ENCODE peak calls at places on chromosomes 13 and 19, in ten cellular contexts. K is ovary, Y is fibroblast of lung, E is tibial nerve, B is mesendoderm, T is coronary artery, F is heart left ventricle, J is thoracic aorta, G is osteoblast, X is trophoblast cell. R is an unnamed sample.

GRCh38 chr19:6720369-6721112 is at the start of gene C3:
- DNase-seq in Y (peak), X (peak), E (peak), J (no peak), F (peak), K (peak), T (peak), G (peak), B (no peak), R (no peak)

GRCh38 chr19:31532034-31532433 is 182.8 kb upstream of the TSHZ3 start:
- DNase-seq in G (no peak), F (no peak), T (peak), E (no peak), B (no peak), Y (no peak), J (no peak), K (no peak), X (peak), R (no peak)

GRCh38 chr13:112467236-112467635 is 91.1 kb downstream of the SPACA7 start:
- DNase-seq in Y (no peak), F (no peak), K (no peak), J (no peak), G (no peak), B (no peak), X (no peak), T (no peak), E (no peak), R (no peak)

GRCh38 chr13:71524245-71525002 is 342.6 kb downstream of the DACH1 start:
- DNase-seq in T (no peak), E (no peak), F (no peak), K (no peak), Y (peak), B (no peak), J (no peak), X (no peak), G (no peak), R (no peak)

GRCh38 chr19:39582442-39582841 is 19.9 kb upstream of the LGALS13 start:
- DNase-seq in T (no peak), G (no peak), Y (no peak), E (no peak), J (no peak), F (no peak), B (no peak), K (no peak), X (no peak), R (no peak)

GRCh38 chr19:14061081-14061749 is 661 bp downstream of the PALM3 start:
- DNase-seq in J (no peak), K (no peak), B (no peak), F (no peak), Y (no peak), T (no peak), E (no peak), X (peak), G (peak), R (no peak)

GRCh38 chr13:25329706-25330105 is 28.3 kb downstream of the NUP58 start:
- DNase-seq in F (no peak), G (no peak), B (peak), E (no peak), X (peak), T (no peak), J (no peak), Y (peak), K (no peak), R (no peak)

GRCh38 chr19:6387372-6387771 is 5.6 kb downstream of the GTF2F1 start:
- DNase-seq in X (no peak), E (no peak), K (no peak), T (no peak), G (no peak), B (no peak), F (no peak), J (no peak), Y (no peak), R (no peak)

GRCh38 chr13:56201834-56202233 is 938.9 kb upstream of the PRR20A start:
- DNase-seq in J (no peak), E (no peak), K (no peak), G (no peak), F (no peak), T (no peak), Y (no peak), X (no peak), B (no peak), R (no peak)

GRCh38 chr19:45972944-45973525 is 630 bp downstream of the NOVA2 start:
- DNase-seq in B (no peak), T (no peak), E (no peak), F (no peak), K (no peak), J (no peak), Y (no peak), X (no peak), G (peak), R (no peak)

GRCh38 chr13:74571811-74572210 is 437.6 kb upstream of the KLF12 start:
- DNase-seq in K (no peak), E (no peak), J (no peak), G (no peak), B (peak), T (no peak), F (no peak), Y (no peak), X (no peak), R (no peak)

GRCh38 chr19:7779631-7780486 is 16.8 kb downstream of the CLEC4M start:
- DNase-seq in Y (no peak), G (no peak), E (no peak), F (no peak), K (no peak), J (no peak), X (peak), B (no peak), T (no peak), R (no peak)

GRCh38 chr13:106533940-106534843 is 1.3 kb downstream of the EFNB2 start:
- DNase-seq in T (peak), E (peak), B (peak), X (peak), F (peak), K (peak), Y (peak), J (no peak), G (peak), R (no peak)

GRCh38 chr19:9914001-9914314 is 22.4 kb downstream of the OLFM2 start:
- DNase-seq in J (no peak), X (no peak), E (no peak), B (no peak), K (no peak), T (no peak), Y (no peak), F (no peak), G (peak), R (no peak)

GRCh38 chr13:89628567-89628966 is 1718.9 kb upstream of the MIR17HG start:
- DNase-seq in X (no peak), T (no peak), G (no peak), J (no peak), Y (no peak), E (no peak), F (no peak), B (no peak), K (no peak), R (no peak)

GRCh38 chr13:95479706-95480105 is 72.8 kb upstream of the CLDN10 start:
- DNase-seq in B (no peak), Y (no peak), E (no peak), K (no peak), J (no peak), F (no peak), T (no peak), G (no peak), X (no peak), R (no peak)

GRCh38 chr13:95267662-95268369 is 33.4 kb downstream of the ABCC4 start:
- DNase-seq in B (peak), X (no peak), T (no peak), K (no peak), F (no peak), J (no peak), Y (peak), E (no peak), G (peak), R (no peak)

GRCh38 chr13:28575200-28575599 is 80.3 kb upstream of the FLT1 start:
- DNase-seq in K (no peak), Y (no peak), F (no peak), X (peak), B (no peak), E (no peak), J (no peak), T (no peak), G (no peak), R (no peak)

GRCh38 chr13:73364706-73365105 is 305.9 kb downstream of the KLF5 start:
- DNase-seq in B (no peak), G (no peak), Y (no peak), K (no peak), X (no peak), F (no peak), E (no peak), T (no peak), J (no peak), R (no peak)

GRCh38 chr19:46634656-46635218 is 1.3 kb downstream of the GNG8 start:
- DNase-seq in T (no peak), G (peak), E (no peak), B (no peak), K (no peak), X (no peak), F (no peak), J (no peak), Y (no peak), R (no peak)

GRCh38 chr19:48489608-48490216 is 20.5 kb downstream of the CYTH2 start:
- DNase-seq in F (peak), T (no peak), Y (peak), G (peak), K (peak), J (no peak), B (peak), X (peak), E (peak), R (peak)

GRCh38 chr19:5881543-5882299 is 11.4 kb upstream of the FUT5 start:
- DNase-seq in K (no peak), X (no peak), J (no peak), B (no peak), T (no peak), F (no peak), Y (no peak), G (peak), E (no peak), R (no peak)

GRCh38 chr19:33796164-33797100 is at the start of gene KCTD15:
- DNase-seq in K (peak), Y (peak), E (no peak), X (peak), F (no peak), B (peak), J (no peak), G (peak), T (no peak), R (no peak)

GRCh38 chr19:12975221-12975756 is 5.9 kb downstream of the DAND5 start:
- DNase-seq in E (no peak), B (no peak), X (no peak), Y (no peak), J (no peak), G (peak), F (no peak), T (no peak), K (no peak), R (no peak)

GRCh38 chr13:75263741-75264407 is 218.1 kb downstream of the TBC1D4 start:
- DNase-seq in X (no peak), E (no peak), B (no peak), F (no peak), J (no peak), T (no peak), Y (peak), G (peak), K (no peak), R (no peak)

GRCh38 chr19:37484406-37485115 is 15.4 kb downstream of the ZNF570 start:
- DNase-seq in F (no peak), Y (peak), K (no peak), E (no peak), B (peak), T (no peak), X (no peak), J (no peak), G (no peak), R (no peak)
- H3K4me3 ChIP-seq in F (no peak), Y (no peak), K (no peak), E (no peak), B (peak), T (peak), X (no peak), J (peak), G (no peak), R (no peak)

DNA sequence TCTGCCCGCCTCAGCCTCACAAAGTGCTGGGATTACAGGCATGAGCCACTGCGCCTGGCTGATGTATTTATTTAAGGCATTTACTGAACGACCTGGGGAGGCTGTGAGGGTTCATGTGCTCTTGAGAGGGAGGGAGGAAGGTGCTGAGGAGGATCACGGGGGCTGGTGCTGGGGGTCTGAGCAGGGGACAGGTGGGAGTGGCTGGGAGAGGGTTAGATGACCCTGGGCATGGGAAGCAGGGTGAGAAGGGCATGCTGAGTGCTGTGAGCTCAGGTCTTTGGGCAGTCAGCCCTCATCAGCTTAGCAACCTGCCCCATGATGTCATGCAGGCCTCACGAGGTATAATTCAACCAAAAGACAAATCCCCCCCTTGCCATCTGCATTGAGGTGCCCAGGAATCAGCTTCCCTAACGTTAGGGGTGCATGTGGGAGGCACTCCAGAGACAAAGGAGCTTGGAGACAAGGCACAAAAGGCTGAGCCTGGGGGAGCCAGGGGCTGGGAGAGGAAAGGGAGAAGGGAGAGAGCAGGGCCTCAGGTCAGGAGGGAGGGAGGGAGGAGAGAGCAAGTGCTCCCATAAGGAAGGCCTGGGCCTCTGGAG is 36.4 kb downstream of the SUGP2 start:
- DNase-seq in F (no peak), G (no peak), T (no peak), Y (no peak), B (no peak), E (no peak), J (no peak), X (no peak), K (no peak), R (no peak)
- H3K27ac ChIP-seq in F (no peak), G (peak), T (no peak), Y (no peak), B (no peak), E (no peak), J (no peak), X (no peak), K (no peak), R (no peak)

GRCh38 chr13:32254416-32254815 is 60.7 kb downstream of the ZAR1L start:
- DNase-seq in G (no peak), K (no peak), F (no peak), J (no peak), T (no peak), Y (no peak), X (no peak), B (no peak), E (no peak), R (no peak)

GRCh38 chr13:32254916-32255743 is 60.0 kb downstream of the ZAR1L start:
- DNase-seq in J (no peak), B (no peak), K (no peak), F (no peak), E (no peak), Y (no peak), G (no peak), X (no peak), T (no peak), R (no peak)

GRCh38 chr13:32255744-32256120 is 59.4 kb downstream of the ZAR1L start:
- DNase-seq in K (no peak), G (no peak), T (no peak), Y (peak), F (no peak), J (no peak), B (no peak), E (no peak), X (no peak), R (no peak)

GRCh38 chr13:32252812-32253440 is 62.2 kb downstream of the ZAR1L start:
- DNase-seq in E (no peak), Y (no peak), K (no peak), T (no peak), X (no peak), F (no peak), B (no peak), G (no peak), J (no peak), R (no peak)

GRCh38 chr13:32253911-32254399 is 61.2 kb downstream of the ZAR1L start:
- DNase-seq in X (no peak), K (no peak), T (no peak), J (no peak), E (peak), F (no peak), G (no peak), B (no peak), Y (no peak), R (no peak)
- H3K4me3 ChIP-seq in X (no peak), K (no peak), T (peak), J (peak), E (peak), F (peak), G (no peak), B (no peak), Y (no peak), R (no peak)

DNA sequence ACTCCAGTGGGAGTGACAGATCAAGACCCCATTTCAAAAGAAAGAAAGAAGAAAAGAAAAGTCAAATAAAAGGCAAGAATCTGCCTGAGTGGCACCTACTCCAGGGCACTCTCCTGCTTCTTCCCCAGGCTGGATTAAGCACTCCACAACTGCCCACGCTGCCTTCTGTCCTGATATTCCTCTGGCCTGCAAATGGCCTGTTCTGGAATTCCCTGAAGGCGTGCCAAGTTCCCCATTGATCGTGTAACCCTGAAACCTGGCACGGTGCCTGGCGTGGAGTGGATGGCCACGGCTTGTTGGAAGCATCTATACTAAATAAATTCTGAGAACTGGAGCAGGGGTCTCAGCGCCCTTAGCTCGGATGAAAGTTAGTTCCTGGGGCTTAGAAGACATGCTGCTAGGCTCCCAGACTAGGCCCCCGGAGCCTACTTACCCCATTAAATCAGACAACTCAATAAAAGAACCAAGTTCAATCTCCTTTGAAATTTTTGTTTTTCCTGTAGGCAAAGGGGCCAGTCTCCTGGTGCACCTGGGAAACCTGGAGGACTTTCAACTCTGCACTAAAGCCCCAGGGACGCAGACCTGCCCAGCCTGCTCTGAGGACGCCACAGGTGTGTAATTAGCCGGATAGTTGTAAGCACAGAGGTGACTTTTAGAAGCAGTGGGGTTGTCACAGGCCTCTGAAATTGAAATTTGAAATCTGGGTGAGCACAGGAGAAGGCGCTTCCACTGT is 21.9 kb downstream of the ANKRD27 start:
- DNase-seq in X (peak), Y (peak), G (peak), B (no peak), K (peak), F (peak), E (peak), T (no peak), J (no peak), R (no peak)
- H3K27ac ChIP-seq in X (peak), Y (no peak), G (no peak), B (no peak), K (no peak), F (peak), E (no peak), T (no peak), J (no peak), R (no peak)

DNA sequence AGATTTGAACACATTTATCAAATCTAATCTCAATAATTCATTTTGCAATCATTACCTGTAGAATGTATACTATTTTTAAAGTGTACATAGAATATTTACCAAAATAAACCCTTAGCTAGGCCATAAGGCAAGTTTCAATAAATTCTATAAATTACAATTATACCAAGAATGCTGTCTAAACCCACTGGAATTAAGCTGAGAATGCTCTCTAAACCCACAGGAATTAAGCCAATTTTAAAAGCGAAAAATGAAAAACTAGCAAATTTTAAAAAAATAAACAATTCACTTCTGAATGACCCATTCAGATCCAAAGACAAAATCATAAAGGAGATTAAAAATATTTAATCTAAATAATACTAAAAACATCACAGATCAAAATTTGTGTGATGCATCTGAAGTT is 540.3 kb upstream of the NBEA start:
- DNase-seq in X (peak), E (no peak), K (no peak), B (no peak), G (no peak), Y (peak), F (no peak), J (no peak), T (no peak), R (no peak)
- H3K4me3 ChIP-seq in X (no peak), E (no peak), K (no peak), B (no peak), G (no peak), Y (no peak), F (no peak), J (no peak), T (no peak), R (no peak)

GRCh38 chr19:58529405-58529804 is 9.8 kb upstream of the ZBTB45 start:
- DNase-seq in J (no peak), X (no peak), G (peak), F (no peak), E (no peak), B (no peak), T (no peak), Y (no peak), K (no peak), R (no peak)
- H3K27ac ChIP-seq in J (no peak), X (no peak), G (no peak), F (no peak), E (no peak), B (no peak), T (no peak), Y (no peak), K (no peak), R (no peak)

GRCh38 chr13:45042539-45042938 is 53.2 kb downstream of the GPALPP1 start:
- DNase-seq in K (no peak), G (no peak), X (no peak), J (no peak), F (no peak), E (no peak), Y (no peak), T (no peak), B (no peak), R (no peak)
- H3K4me3 ChIP-seq in K (no peak), G (no peak), X (no peak), J (no peak), F (no peak), E (no peak), Y (no peak), T (no peak), B (no peak), R (no peak)

GRCh38 chr19:56670961-56671612 is 470 bp downstream of the ZNF835 start:
- DNase-seq in F (peak), E (no peak), B (no peak), J (no peak), Y (no peak), G (no peak), T (no peak), K (no peak), X (peak), R (no peak)
- H3K27ac ChIP-seq in F (no peak), E (no peak), B (no peak), J (no peak), Y (no peak), G (no peak), T (peak), K (no peak), X (no peak), R (peak)

DNA sequence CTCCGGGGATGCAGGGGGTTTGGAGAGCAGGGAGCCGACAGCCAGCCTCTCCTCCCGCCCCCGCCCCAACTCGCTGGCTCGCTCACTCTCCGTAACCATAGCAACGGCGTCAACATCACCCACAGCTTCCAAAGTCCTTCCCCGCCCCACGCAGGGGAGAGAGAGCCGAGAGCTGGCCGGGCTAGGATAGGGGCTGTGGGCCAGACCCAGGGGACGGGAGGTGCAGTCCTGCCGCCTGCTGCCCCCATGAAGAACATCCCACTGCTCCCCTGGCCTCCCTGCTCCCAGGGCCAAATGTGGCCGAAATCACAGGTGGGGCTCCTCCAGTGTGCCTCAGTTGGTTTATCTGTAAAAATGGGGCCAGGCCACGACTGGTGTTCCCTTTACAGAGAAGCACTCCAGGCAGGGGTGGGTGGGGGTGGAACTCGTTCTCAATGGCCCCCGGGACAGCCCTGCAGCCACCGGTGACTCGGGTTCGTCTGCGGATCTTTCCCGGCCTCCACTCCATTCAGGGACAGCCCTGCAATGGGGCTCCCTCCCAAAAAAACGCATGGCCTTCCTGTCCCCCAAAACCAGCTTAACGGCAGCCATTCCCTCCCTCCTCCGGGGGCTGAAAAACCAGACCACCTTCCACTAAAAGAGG is 3.1 kb downstream of the KLF16 start:
- DNase-seq in T (no peak), F (peak), G (peak), B (peak), X (peak), J (no peak), K (peak), E (no peak), Y (peak), R (peak)
- H3K4me3 ChIP-seq in T (peak), F (no peak), G (peak), B (no peak), X (no peak), J (no peak), K (no peak), E (no peak), Y (peak), R (peak)

R was measured in effector memory CD4-positive, alpha-beta T cell.